ENCODE peak calls at places on chromosomes 13 and 19, in seven cellular contexts. J is upper lobe of left lung, H is mucosa of descending colon, N is IMR-90, F is cardiac muscle cell, Y is retinal pigment epithelial cell, X is fibroblast of lung. L is an unnamed sample.

GRCh38 chr19:54121259-54121658 is 5.7 kb downstream of the PRPF31 start:
- DNase-seq in F (no peak), N (no peak), J (no peak), Y (no peak), H (peak), X (no peak), L (no peak)

GRCh38 chr19:34430738-34431625 is 2.8 kb downstream of the UBA2 start:
- DNase-seq in H (no peak), J (no peak), N (peak), F (peak), Y (no peak), X (peak), L (peak)

GRCh38 chr19:3821156-3821555 is 35.0 kb upstream of the MATK start:
- DNase-seq in X (no peak), J (peak), N (no peak), F (no peak), Y (no peak), H (no peak), L (no peak)

GRCh38 chr13:85997587-85997986 is 198.4 kb upstream of the SLITRK6 start:
- DNase-seq in X (no peak), N (no peak), F (no peak), Y (no peak), H (no peak), J (no peak), L (no peak)

GRCh38 chr13:29771247-29771646 is 79.2 kb downstream of the UBL3 start:
- DNase-seq in H (no peak), N (peak), Y (peak), F (peak), X (peak), J (no peak), L (peak)

GRCh38 chr13:70171151-70171550 is 62.9 kb upstream of the KLHL1 start:
- DNase-seq in Y (no peak), X (no peak), N (no peak), H (no peak), J (no peak), F (no peak), L (no peak)

GRCh38 chr19:1860133-1860775 is 3.1 kb downstream of the KLF16 start:
- DNase-seq in N (peak), F (peak), H (peak), X (peak), J (no peak), Y (no peak), L (peak)

GRCh38 chr13:51045450-51045849 is 65.6 kb downstream of the C13orf42 start:
- DNase-seq in N (no peak), H (no peak), X (no peak), J (no peak), F (no peak), Y (no peak), L (no peak)

GRCh38 chr13:25848822-25849740 is 202.7 kb downstream of the SHISA2 start:
- DNase-seq in J (no peak), H (no peak), F (no peak), N (no peak), X (peak), Y (no peak), L (no peak)

GRCh38 chr13:36959438-36960116 is 39.5 kb upstream of the SMAD9 start:
- DNase-seq in J (no peak), X (no peak), H (no peak), Y (no peak), N (no peak), F (no peak), L (no peak)

GRCh38 chr19:22600690-22601648 is 33.2 kb upstream of the ZNF492 start:
- DNase-seq in Y (no peak), J (no peak), H (no peak), X (no peak), F (no peak), N (no peak), L (no peak)

GRCh38 chr19:16566161-16566560 is 6.1 kb downstream of the SLC35E1 start:
- DNase-seq in Y (no peak), H (no peak), X (no peak), F (no peak), N (no peak), J (no peak), L (no peak)

GRCh38 chr13:43905435-43906031 is 25.8 kb downstream of the LACC1 start:
- DNase-seq in N (peak), H (no peak), J (no peak), Y (peak), X (peak), F (peak), L (peak)

GRCh38 chr13:51276684-51277083 is 54.5 kb downstream of the FAM124A start:
- DNase-seq in Y (no peak), H (peak), X (no peak), J (no peak), N (no peak), F (no peak), L (no peak)

GRCh38 chr13:33401238-33401637 is 115.7 kb upstream of the STARD13 start:
- DNase-seq in F (no peak), N (no peak), Y (no peak), H (peak), X (no peak), J (no peak), L (no peak)

GRCh38 chr13:75569576-75569975 is 20.0 kb downstream of the UCHL3 start:
- DNase-seq in X (no peak), J (no peak), Y (no peak), N (no peak), F (no peak), H (no peak), L (no peak)

GRCh38 chr13:101730420-101731000 is 278.0 kb downstream of the ITGBL1 start:
- DNase-seq in N (no peak), F (no peak), Y (no peak), J (no peak), X (no peak), H (no peak), L (no peak)

GRCh38 chr13:91375119-91375729 is 23.2 kb upstream of the GPC5 start:
- DNase-seq in N (peak), X (no peak), H (no peak), J (no peak), Y (no peak), F (no peak), L (no peak)

GRCh38 chr19:6693681-6694080 is 23.7 kb upstream of the TNFSF14 start:
- DNase-seq in H (no peak), Y (no peak), X (no peak), N (no peak), J (no peak), F (no peak), L (no peak)

GRCh38 chr19:772730-773436 is 22.0 kb downstream of the MISP start:
- DNase-seq in Y (no peak), J (no peak), X (no peak), N (no peak), H (no peak), F (peak), L (no peak)

GRCh38 chr19:43625918-43626579 is 6.6 kb upstream of the ZNF428 start:
- DNase-seq in F (peak), J (no peak), H (peak), Y (no peak), N (no peak), X (no peak), L (no peak)

GRCh38 chr19:31890230-31890629 is 455.2 kb upstream of the ZNF507 start:
- DNase-seq in J (no peak), N (no peak), Y (no peak), F (no peak), X (no peak), H (no peak), L (no peak)

GRCh38 chr19:16849168-16849567 is 20.0 kb downstream of the SIN3B start:
- DNase-seq in N (peak), X (no peak), J (no peak), H (no peak), Y (no peak), F (no peak), L (peak)

GRCh38 chr13:75411924-75412537 is 69.9 kb downstream of the TBC1D4 start:
- DNase-seq in X (no peak), H (no peak), J (no peak), F (no peak), N (no peak), Y (no peak), L (no peak)

GRCh38 chr19:2381151-2381822 is 21.2 kb downstream of the TMPRSS9 start:
- DNase-seq in N (peak), J (no peak), H (no peak), Y (no peak), X (peak), F (peak), L (no peak)

GRCh38 chr19:35657904-35658700 is 8.2 kb upstream of the UPK1A start:
- DNase-seq in N (no peak), H (no peak), Y (no peak), X (peak), F (no peak), J (no peak), L (no peak)

GRCh38 chr13:57629821-57630235 is 1.7 kb upstream of the PCDH17 start:
- DNase-seq in N (peak), X (peak), H (peak), F (peak), J (peak), Y (peak), L (no peak)

GRCh38 chr19:3506384-3507340 is 551 bp downstream of the FZR1 start:
- DNase-seq in F (peak), H (peak), J (no peak), Y (no peak), X (no peak), N (no peak), L (no peak)

GRCh38 chr19:44951179-44952159 is 3.7 kb upstream of the CLPTM1 start:
- DNase-seq in J (no peak), X (peak), Y (peak), F (peak), H (no peak), N (peak), L (peak)

GRCh38 chr13:19169496-19169895 is 12.1 kb downstream of the TUBA3C start:
- DNase-seq in J (no peak), Y (no peak), F (no peak), N (no peak), H (no peak), X (no peak), L (no peak)

GRCh38 chr13:29901714-29902631 is 51.6 kb upstream of the UBL3 start:
- DNase-seq in F (no peak), X (peak), N (peak), Y (peak), H (peak), J (no peak), L (peak)

GRCh38 chr19:1773173-1773572 is 19.9 kb downstream of the ONECUT3 start:
- DNase-seq in H (no peak), X (peak), Y (no peak), F (no peak), N (no peak), J (no peak), L (peak)

GRCh38 chr19:31648347-31648746 is 299.1 kb upstream of the TSHZ3 start:
- DNase-seq in F (peak), X (peak), N (peak), J (no peak), Y (no peak), H (no peak), L (no peak)

GRCh38 chr13:99150575-99151370 is 49.9 kb upstream of the UBAC2 start:
- DNase-seq in J (no peak), Y (peak), H (no peak), F (no peak), N (peak), X (peak), L (peak)

GRCh38 chr19:1296575-1297271 is 11.1 kb downstream of the EFNA2 start:
- DNase-seq in Y (no peak), H (no peak), F (no peak), J (peak), X (no peak), N (no peak), L (no peak)

GRCh38 chr13:32228330-32229041 is 86.7 kb downstream of the ZAR1L start:
- DNase-seq in Y (no peak), J (no peak), H (no peak), F (no peak), X (peak), N (peak), L (peak)

GRCh38 chr19:44575116-44575700 is 38.2 kb upstream of the IGSF23 start:
- DNase-seq in X (no peak), Y (no peak), J (no peak), N (no peak), F (no peak), H (no peak), L (no peak)

GRCh38 chr13:29703421-29703820 is 107.9 kb upstream of the SLC7A1 start:
- DNase-seq in H (no peak), F (no peak), X (no peak), Y (no peak), N (no peak), J (no peak), L (no peak)

GRCh38 chr13:73849292-73849691 is 284.9 kb downstream of the KLF12 start:
- DNase-seq in H (no peak), N (peak), X (peak), Y (no peak), J (no peak), F (no peak), L (peak)
- TF ChIP-seq CTCF in H (no peak), N (peak), X (peak), Y (peak), J (no peak), F (peak), L (peak)

DNA sequence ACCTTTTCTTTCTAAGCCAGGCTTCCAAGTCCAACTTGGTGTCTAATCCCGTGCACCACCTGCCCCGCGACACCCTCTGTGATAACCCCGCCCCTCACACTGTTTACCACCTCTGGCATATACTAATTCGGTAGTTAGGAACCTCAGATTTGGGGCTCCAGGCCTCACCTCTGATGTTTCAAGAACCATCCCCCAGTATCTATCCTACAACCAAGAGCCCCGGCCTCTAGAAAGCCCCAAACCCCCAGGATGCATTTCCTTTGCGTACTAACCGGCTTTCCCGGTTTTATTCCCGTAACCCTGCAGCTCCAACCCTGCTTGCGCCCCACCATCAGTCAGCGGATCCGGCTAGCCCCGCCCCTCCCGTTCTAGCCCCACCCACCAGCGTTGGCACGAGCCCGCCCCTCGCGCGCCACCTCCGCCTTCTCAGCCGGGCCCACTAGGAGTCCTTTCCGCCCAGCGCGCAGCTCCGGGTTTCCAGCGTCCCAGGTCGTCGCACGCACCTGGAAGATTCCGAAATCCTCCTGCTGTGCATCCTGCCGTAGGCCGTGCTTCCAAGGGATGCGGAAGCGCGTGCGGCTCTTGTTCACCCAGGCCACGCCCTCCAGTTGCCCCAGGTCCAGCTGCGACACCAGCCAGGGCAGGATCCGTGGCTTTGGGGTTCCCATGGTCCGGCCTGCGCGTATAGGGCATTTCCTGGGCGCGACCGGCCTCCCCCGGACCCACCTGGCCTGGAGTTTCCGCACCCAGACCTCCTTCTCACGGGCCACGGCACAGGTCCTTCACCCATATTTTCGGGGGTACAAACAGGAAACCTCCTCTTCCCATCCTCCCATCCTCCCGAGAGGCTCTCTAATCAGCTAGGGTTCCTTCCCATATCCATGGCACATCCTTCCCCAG is 1.2 kb downstream of the IRF3 start:
- DNase-seq in H (peak), Y (peak), J (peak), N (peak), F (peak), X (peak), L (peak)
- TF ChIP-seq CTCF in H (no peak), Y (peak), J (peak), N (no peak), F (no peak), X (no peak), L (peak)

GRCh38 chr19:14021474-14021873 is 6.5 kb upstream of the RLN3 start:
- DNase-seq in H (no peak), J (no peak), N (no peak), Y (no peak), F (no peak), X (no peak), L (no peak)

GRCh38 chr19:14023404-14024235 is 4.3 kb upstream of the RLN3 start:
- DNase-seq in F (peak), X (peak), J (no peak), N (peak), H (peak), Y (no peak), L (no peak)

GRCh38 chr19:14022469-14022868 is 5.5 kb upstream of the RLN3 start:
- DNase-seq in H (no peak), Y (no peak), N (peak), F (no peak), X (peak), J (no peak), L (peak)

GRCh38 chr19:14015454-14016035 is 9.4 kb upstream of the RFX1 start:
- DNase-seq in J (no peak), H (no peak), N (no peak), X (no peak), Y (no peak), F (no peak), L (no peak)

GRCh38 chr19:14019100-14019499 is 8.8 kb upstream of the RLN3 start:
- DNase-seq in F (no peak), H (no peak), Y (no peak), X (no peak), N (no peak), J (no peak), L (no peak)
- TF ChIP-seq CTCF in F (no peak), H (no peak), Y (no peak), X (no peak), N (no peak), J (no peak), L (no peak)

GRCh38 chr19:11090264-11091032 is 1.2 kb downstream of the LDLR start:
- DNase-seq in J (peak), X (peak), Y (peak), H (peak), N (peak), F (peak), L (peak)
- TF ChIP-seq CTCF in J (no peak), X (no peak), Y (no peak), H (no peak), N (no peak), F (no peak), L (peak)

DNA sequence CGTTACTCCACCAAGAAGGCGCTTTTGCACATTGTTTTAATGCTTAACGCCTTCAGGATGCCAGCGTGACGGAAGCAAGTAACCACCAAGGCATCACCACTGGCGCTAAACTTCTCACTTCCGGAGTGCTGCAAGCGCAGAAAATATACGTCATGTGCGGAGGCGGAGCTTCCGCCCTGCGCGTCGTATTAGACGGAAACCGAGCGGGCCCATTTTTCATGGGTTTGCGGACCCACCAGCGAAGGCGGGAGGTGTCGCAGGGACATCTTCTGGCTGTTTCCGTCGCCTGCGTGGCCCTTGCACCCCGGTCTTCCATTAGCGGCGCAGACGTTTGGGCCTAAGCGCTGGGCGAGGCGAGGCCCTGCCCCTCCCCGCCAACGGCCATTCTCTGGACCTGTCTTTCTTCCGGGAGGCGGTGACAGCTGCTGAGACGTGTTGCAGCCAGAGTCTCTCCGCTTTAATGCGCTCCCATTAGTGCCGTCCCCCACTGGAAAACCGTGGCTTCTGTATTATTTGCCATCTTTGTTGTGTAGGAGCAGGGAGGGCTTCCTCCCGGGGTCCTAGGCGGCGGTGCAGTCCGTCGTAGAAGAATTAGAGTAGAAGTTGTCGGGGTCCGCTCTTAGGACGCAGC is at the start of gene ERCC5:
- DNase-seq in J (peak), H (peak), F (peak), Y (peak), X (peak), N (peak), L (peak)
- TF ChIP-seq CTCF in J (peak), H (no peak), F (no peak), Y (no peak), X (no peak), N (no peak), L (no peak)

GRCh38 chr13:20173121-20173746 is 12.4 kb upstream of the GJA3 start:
- DNase-seq in Y (peak), H (no peak), N (peak), X (no peak), F (no peak), J (peak), L (no peak)

GRCh38 chr13:20168396-20168795 is 7.5 kb upstream of the GJA3 start:
- DNase-seq in X (no peak), N (no peak), Y (no peak), F (no peak), H (no peak), J (peak), L (no peak)

GRCh38 chr13:20174656-20175405 is 14.0 kb upstream of the GJA3 start:
- DNase-seq in F (no peak), N (peak), Y (peak), X (peak), J (peak), H (peak), L (peak)

GRCh38 chr13:20171364-20171763 is 10.5 kb upstream of the GJA3 start:
- DNase-seq in Y (peak), F (no peak), J (no peak), H (no peak), N (no peak), X (peak), L (no peak)

GRCh38 chr13:20170931-20171330 is 10.1 kb upstream of the GJA3 start:
- DNase-seq in H (no peak), N (no peak), Y (no peak), F (no peak), J (no peak), X (no peak), L (no peak)
- TF ChIP-seq CTCF in H (no peak), N (no peak), Y (no peak), F (no peak), J (no peak), X (no peak), L (no peak)

GRCh38 chr19:7869453-7869909 is 4.7 kb downstream of the PRR36 start:
- DNase-seq in X (no peak), H (peak), N (peak), F (peak), J (peak), Y (no peak), L (no peak)
- TF ChIP-seq CTCF in X (no peak), H (no peak), N (no peak), F (no peak), J (no peak), Y (no peak), L (peak)

L was measured in HFFc6.